ENCODE peak calls at places on chromosome 18, in eight cellular contexts. One of them, this sample, is unnamed.

GRCh38 chr18:44627245-44627644 is 53.4 kb upstream of the SETBP1 start:
- DNase-seq in GM12865: no peak
- DNase-seq in fibroblast of the conjunctiva: no peak
- DNase-seq in Calu3: no peak
- DNase-seq in activated naive CD8-positive, alpha-beta T cell treated with anti-CD3 and anti-CD28 coated beads, Interleukin-2, amount 50 U/mL, for 24 hours: no peak
- DNase-seq in mesendoderm: peak
- DNase-seq in BJ: peak
- DNase-seq in neural crest cell: no peak
- DNase-seq in this sample: no peak

GRCh38 chr18:40867452-40867851 is 1087.6 kb upstream of the PIK3C3 start:
- DNase-seq in GM12865: no peak
- DNase-seq in fibroblast of the conjunctiva: peak
- DNase-seq in Calu3: no peak
- DNase-seq in activated naive CD8-positive, alpha-beta T cell treated with anti-CD3 and anti-CD28 coated beads, Interleukin-2, amount 50 U/mL, for 24 hours: no peak
- DNase-seq in mesendoderm: no peak
- DNase-seq in BJ: peak
- DNase-seq in neural crest cell: no peak
- DNase-seq in this sample: no peak

GRCh38 chr18:79964330-79965118 is at the start of gene HSBP1L1:
- DNase-seq in GM12865: peak
- DNase-seq in fibroblast of the conjunctiva: no peak
- DNase-seq in Calu3: peak
- DNase-seq in activated naive CD8-positive, alpha-beta T cell treated with anti-CD3 and anti-CD28 coated beads, Interleukin-2, amount 50 U/mL, for 24 hours: peak
- DNase-seq in mesendoderm: peak
- DNase-seq in BJ: no peak
- DNase-seq in neural crest cell: peak
- DNase-seq in this sample: peak

GRCh38 chr18:23573948-23574431 is 12.3 kb downstream of the NPC1 start:
- DNase-seq in GM12865: peak
- DNase-seq in fibroblast of the conjunctiva: peak
- DNase-seq in Calu3: no peak
- DNase-seq in activated naive CD8-positive, alpha-beta T cell treated with anti-CD3 and anti-CD28 coated beads, Interleukin-2, amount 50 U/mL, for 24 hours: peak
- DNase-seq in mesendoderm: peak
- DNase-seq in BJ: no peak
- DNase-seq in neural crest cell: no peak
- DNase-seq in this sample: peak

GRCh38 chr18:24161304-24161703 is 22.4 kb downstream of the CABYR start:
- DNase-seq in GM12865: no peak
- DNase-seq in fibroblast of the conjunctiva: no peak
- DNase-seq in Calu3: no peak
- DNase-seq in activated naive CD8-positive, alpha-beta T cell treated with anti-CD3 and anti-CD28 coated beads, Interleukin-2, amount 50 U/mL, for 24 hours: no peak
- DNase-seq in mesendoderm: no peak
- DNase-seq in BJ: no peak
- DNase-seq in neural crest cell: no peak
- DNase-seq in this sample: no peak

GRCh38 chr18:43485565-43485964 is 208.3 kb upstream of the SYT4 start:
- DNase-seq in GM12865: peak
- DNase-seq in fibroblast of the conjunctiva: no peak
- DNase-seq in Calu3: no peak
- DNase-seq in activated naive CD8-positive, alpha-beta T cell treated with anti-CD3 and anti-CD28 coated beads, Interleukin-2, amount 50 U/mL, for 24 hours: no peak
- DNase-seq in mesendoderm: no peak
- DNase-seq in BJ: no peak
- DNase-seq in neural crest cell: no peak
- DNase-seq in this sample: no peak

GRCh38 chr18:57954928-57955327 is 89.1 kb upstream of the NEDD4L start:
- DNase-seq in GM12865: no peak
- DNase-seq in fibroblast of the conjunctiva: no peak
- DNase-seq in Calu3: no peak
- DNase-seq in activated naive CD8-positive, alpha-beta T cell treated with anti-CD3 and anti-CD28 coated beads, Interleukin-2, amount 50 U/mL, for 24 hours: no peak
- DNase-seq in mesendoderm: peak
- DNase-seq in BJ: no peak
- DNase-seq in neural crest cell: no peak
- DNase-seq in this sample: no peak

GRCh38 chr18:8107426-8107825 is 501.8 kb upstream of the RAB12 start:
- DNase-seq in GM12865: no peak
- DNase-seq in fibroblast of the conjunctiva: no peak
- DNase-seq in Calu3: no peak
- DNase-seq in activated naive CD8-positive, alpha-beta T cell treated with anti-CD3 and anti-CD28 coated beads, Interleukin-2, amount 50 U/mL, for 24 hours: no peak
- DNase-seq in mesendoderm: no peak
- DNase-seq in BJ: no peak
- DNase-seq in neural crest cell: no peak
- DNase-seq in this sample: no peak

GRCh38 chr18:44799422-44800421 is 119.0 kb downstream of the SETBP1 start:
- DNase-seq in GM12865: peak
- DNase-seq in fibroblast of the conjunctiva: no peak
- DNase-seq in Calu3: no peak
- DNase-seq in activated naive CD8-positive, alpha-beta T cell treated with anti-CD3 and anti-CD28 coated beads, Interleukin-2, amount 50 U/mL, for 24 hours: peak
- DNase-seq in mesendoderm: no peak
- DNase-seq in BJ: no peak
- DNase-seq in neural crest cell: no peak
- DNase-seq in this sample: no peak

GRCh38 chr18:74226156-74226555 is 65.6 kb downstream of the CYB5A start:
- DNase-seq in GM12865: no peak
- DNase-seq in fibroblast of the conjunctiva: no peak
- DNase-seq in Calu3: no peak
- DNase-seq in activated naive CD8-positive, alpha-beta T cell treated with anti-CD3 and anti-CD28 coated beads, Interleukin-2, amount 50 U/mL, for 24 hours: no peak
- DNase-seq in mesendoderm: no peak
- DNase-seq in BJ: no peak
- DNase-seq in neural crest cell: no peak
- DNase-seq in this sample: no peak

GRCh38 chr18:5628512-5629255 is 84.9 kb upstream of the EPB41L3 start:
- DNase-seq in GM12865: no peak
- DNase-seq in fibroblast of the conjunctiva: no peak
- DNase-seq in Calu3: no peak
- DNase-seq in activated naive CD8-positive, alpha-beta T cell treated with anti-CD3 and anti-CD28 coated beads, Interleukin-2, amount 50 U/mL, for 24 hours: peak
- DNase-seq in mesendoderm: peak
- DNase-seq in BJ: no peak
- DNase-seq in neural crest cell: peak
- DNase-seq in this sample: no peak

GRCh38 chr18:48914581-48915251 is 36.0 kb downstream of the SMAD7 start:
- DNase-seq in GM12865: no peak
- DNase-seq in fibroblast of the conjunctiva: no peak
- DNase-seq in Calu3: no peak
- DNase-seq in activated naive CD8-positive, alpha-beta T cell treated with anti-CD3 and anti-CD28 coated beads, Interleukin-2, amount 50 U/mL, for 24 hours: no peak
- DNase-seq in mesendoderm: no peak
- DNase-seq in BJ: no peak
- DNase-seq in neural crest cell: no peak
- DNase-seq in this sample: no peak

GRCh38 chr18:42155024-42155423 is 200.0 kb downstream of the PIK3C3 start:
- DNase-seq in GM12865: no peak
- DNase-seq in fibroblast of the conjunctiva: no peak
- DNase-seq in Calu3: no peak
- DNase-seq in activated naive CD8-positive, alpha-beta T cell treated with anti-CD3 and anti-CD28 coated beads, Interleukin-2, amount 50 U/mL, for 24 hours: no peak
- DNase-seq in mesendoderm: no peak
- DNase-seq in BJ: no peak
- DNase-seq in neural crest cell: no peak
- DNase-seq in this sample: no peak

GRCh38 chr18:49399003-49399402 is 61.4 kb downstream of the DYM start:
- DNase-seq in GM12865: peak
- DNase-seq in fibroblast of the conjunctiva: no peak
- DNase-seq in Calu3: no peak
- DNase-seq in activated naive CD8-positive, alpha-beta T cell treated with anti-CD3 and anti-CD28 coated beads, Interleukin-2, amount 50 U/mL, for 24 hours: no peak
- DNase-seq in mesendoderm: no peak
- DNase-seq in BJ: no peak
- DNase-seq in neural crest cell: no peak
- DNase-seq in this sample: no peak

GRCh38 chr18:3429121-3429520 is 20.9 kb upstream of the TGIF1 start:
- DNase-seq in GM12865: no peak
- DNase-seq in fibroblast of the conjunctiva: no peak
- DNase-seq in Calu3: no peak
- DNase-seq in activated naive CD8-positive, alpha-beta T cell treated with anti-CD3 and anti-CD28 coated beads, Interleukin-2, amount 50 U/mL, for 24 hours: no peak
- DNase-seq in mesendoderm: no peak
- DNase-seq in BJ: no peak
- DNase-seq in neural crest cell: no peak
- DNase-seq in this sample: no peak

GRCh38 chr18:33751613-33752221 is 173.7 kb downstream of the ASXL3 start:
- DNase-seq in GM12865: peak
- DNase-seq in fibroblast of the conjunctiva: no peak
- DNase-seq in Calu3: no peak
- DNase-seq in activated naive CD8-positive, alpha-beta T cell treated with anti-CD3 and anti-CD28 coated beads, Interleukin-2, amount 50 U/mL, for 24 hours: no peak
- DNase-seq in mesendoderm: peak
- DNase-seq in BJ: no peak
- DNase-seq in neural crest cell: no peak
- DNase-seq in this sample: no peak

GRCh38 chr18:28185121-28185520 is 8.2 kb upstream of the CDH2 start:
- DNase-seq in GM12865: no peak
- DNase-seq in fibroblast of the conjunctiva: no peak
- DNase-seq in Calu3: no peak
- DNase-seq in activated naive CD8-positive, alpha-beta T cell treated with anti-CD3 and anti-CD28 coated beads, Interleukin-2, amount 50 U/mL, for 24 hours: no peak
- DNase-seq in mesendoderm: peak
- DNase-seq in BJ: no peak
- DNase-seq in neural crest cell: no peak
- DNase-seq in this sample: no peak

GRCh38 chr18:48777026-48777736 is 173.6 kb downstream of the SMAD7 start:
- DNase-seq in GM12865: peak
- DNase-seq in fibroblast of the conjunctiva: peak
- DNase-seq in Calu3: peak
- DNase-seq in activated naive CD8-positive, alpha-beta T cell treated with anti-CD3 and anti-CD28 coated beads, Interleukin-2, amount 50 U/mL, for 24 hours: peak
- DNase-seq in mesendoderm: peak
- DNase-seq in BJ: no peak
- DNase-seq in neural crest cell: peak
- DNase-seq in this sample: peak

GRCh38 chr18:73431620-73432019 is 563.8 kb upstream of the NETO1 start:
- DNase-seq in GM12865: no peak
- DNase-seq in fibroblast of the conjunctiva: no peak
- DNase-seq in Calu3: no peak
- DNase-seq in activated naive CD8-positive, alpha-beta T cell treated with anti-CD3 and anti-CD28 coated beads, Interleukin-2, amount 50 U/mL, for 24 hours: no peak
- DNase-seq in mesendoderm: peak
- DNase-seq in BJ: no peak
- DNase-seq in neural crest cell: no peak
- DNase-seq in this sample: no peak

GRCh38 chr18:41828137-41828536 is 126.9 kb upstream of the PIK3C3 start:
- DNase-seq in GM12865: no peak
- DNase-seq in fibroblast of the conjunctiva: no peak
- DNase-seq in Calu3: no peak
- DNase-seq in activated naive CD8-positive, alpha-beta T cell treated with anti-CD3 and anti-CD28 coated beads, Interleukin-2, amount 50 U/mL, for 24 hours: no peak
- DNase-seq in mesendoderm: peak
- DNase-seq in BJ: no peak
- DNase-seq in neural crest cell: no peak
- DNase-seq in this sample: no peak

GRCh38 chr18:25233582-25234362 is 118.2 kb downstream of the ZNF521 start:
- DNase-seq in GM12865: no peak
- DNase-seq in fibroblast of the conjunctiva: peak
- DNase-seq in Calu3: no peak
- DNase-seq in activated naive CD8-positive, alpha-beta T cell treated with anti-CD3 and anti-CD28 coated beads, Interleukin-2, amount 50 U/mL, for 24 hours: no peak
- DNase-seq in mesendoderm: peak
- DNase-seq in BJ: peak
- DNase-seq in neural crest cell: no peak
- DNase-seq in this sample: no peak

GRCh38 chr18:74896390-74896991 is 298.8 kb downstream of the ZNF407 start:
- DNase-seq in GM12865: peak
- DNase-seq in fibroblast of the conjunctiva: no peak
- DNase-seq in Calu3: peak
- DNase-seq in activated naive CD8-positive, alpha-beta T cell treated with anti-CD3 and anti-CD28 coated beads, Interleukin-2, amount 50 U/mL, for 24 hours: no peak
- DNase-seq in mesendoderm: peak
- DNase-seq in BJ: no peak
- DNase-seq in neural crest cell: no peak
- DNase-seq in this sample: peak